ENCODE peak calls at places on chromosomes 11 and 22, in six cellular contexts. M is stomach, T is testis, Y is upper lobe of right lung, H is heart right ventricle, D is right atrium auricular region. J is an unnamed sample. For H3K9me3, the result is how much of the 10 kb centered on the place peaks cover.

GRCh38 chr22:45987462-45987861 is 10.5 kb upstream of the WNT7B start:
- DNase-seq in M (no peak), T (no peak), Y (no peak), H (no peak), D (no peak), J (no peak)

GRCh38 chr11:76665172-76665571 is 5.4 kb downstream of the LRRC32 start:
- DNase-seq in M (no peak), T (no peak), Y (peak), H (no peak), D (no peak), J (no peak)

GRCh38 chr11:112279901-112280267 is 19.2 kb upstream of the PLET1 start:
- DNase-seq in M (peak), T (peak), Y (peak), H (peak), D (no peak), J (peak)

GRCh38 chr11:115459563-115459962 is 44.7 kb downstream of the CADM1 start:
- DNase-seq in M (no peak), T (no peak), Y (no peak), H (no peak), D (no peak), J (no peak)

GRCh38 chr11:64016512-64016911 is 19.2 kb upstream of the FLRT1 start:
- DNase-seq in M (no peak), T (no peak), Y (no peak), H (no peak), D (no peak), J (no peak)

GRCh38 chr11:132576706-132577105 is 955.6 kb downstream of the OPCML start:
- DNase-seq in M (peak), T (no peak), Y (no peak), H (no peak), D (no peak), J (no peak)

GRCh38 chr11:67266424-67267187 is at the start of gene GRK2:
- DNase-seq in M (peak), T (no peak), Y (peak), H (peak), D (no peak), J (no peak)

GRCh38 chr22:44375451-44375850 is 62.7 kb upstream of the SHISAL1 start:
- DNase-seq in M (no peak), T (no peak), Y (no peak), H (no peak), D (no peak), J (no peak)

GRCh38 chr11:2807276-2807681 is 78.3 kb downstream of the CDKN1C start:
- DNase-seq in M (peak), T (peak), Y (peak), H (peak), D (peak), J (peak)

GRCh38 chr11:126446581-126446980 is 91.1 kb downstream of the ST3GAL4 start:
- DNase-seq in M (no peak), T (no peak), Y (no peak), H (no peak), D (no peak), J (no peak)

GRCh38 chr11:33478111-33478573 is 221.0 kb downstream of the HIPK3 start:
- DNase-seq in M (no peak), T (no peak), Y (no peak), H (no peak), D (no peak), J (peak)

GRCh38 chr11:120883404-120884135 is 140.3 kb upstream of the TBCEL start:
- DNase-seq in M (no peak), T (peak), Y (no peak), H (peak), D (peak), J (no peak)

GRCh38 chr22:40694409-40694808 is 15.1 kb downstream of the MCHR1 start:
- DNase-seq in M (no peak), T (peak), Y (no peak), H (no peak), D (no peak), J (peak)

GRCh38 chr11:92199991-92200390 is 24.6 kb upstream of the FAT3 start:
- DNase-seq in M (no peak), T (no peak), Y (no peak), H (no peak), D (no peak), J (peak)

GRCh38 chr22:24843048-24843447 is 37.0 kb downstream of the SGSM1 start:
- DNase-seq in M (no peak), T (no peak), Y (no peak), H (no peak), D (no peak), J (no peak)

GRCh38 chr11:78961938-78962701 is 387.5 kb upstream of the NARS2 start:
- DNase-seq in M (no peak), T (peak), Y (no peak), H (no peak), D (no peak), J (no peak)

GRCh38 chr11:105092255-105093239 is 47.0 kb downstream of the CARD18 start:
- DNase-seq in M (no peak), T (no peak), Y (no peak), H (no peak), D (no peak), J (no peak)

GRCh38 chr11:114822038-114822437 is 143.7 kb downstream of the NXPE2 start:
- DNase-seq in M (no peak), T (no peak), Y (no peak), H (no peak), D (no peak), J (no peak)

GRCh38 chr11:61472282-61472681 is 36.3 kb upstream of the LRRC10B start:
- DNase-seq in M (no peak), T (peak), Y (peak), H (peak), D (peak), J (no peak)

GRCh38 chr11:103888541-103888951 is 147.9 kb upstream of the DDI1 start:
- DNase-seq in M (no peak), T (no peak), Y (no peak), H (no peak), D (no peak), J (no peak)

GRCh38 chr11:8362899-8363298 is 99.2 kb upstream of the LMO1 start:
- DNase-seq in M (no peak), T (no peak), Y (peak), H (no peak), D (no peak), J (peak)
- TF ChIP-seq CTCF in M (no peak), T (no peak), Y (no peak), H (no peak), D (no peak), J (no peak)

DNA sequence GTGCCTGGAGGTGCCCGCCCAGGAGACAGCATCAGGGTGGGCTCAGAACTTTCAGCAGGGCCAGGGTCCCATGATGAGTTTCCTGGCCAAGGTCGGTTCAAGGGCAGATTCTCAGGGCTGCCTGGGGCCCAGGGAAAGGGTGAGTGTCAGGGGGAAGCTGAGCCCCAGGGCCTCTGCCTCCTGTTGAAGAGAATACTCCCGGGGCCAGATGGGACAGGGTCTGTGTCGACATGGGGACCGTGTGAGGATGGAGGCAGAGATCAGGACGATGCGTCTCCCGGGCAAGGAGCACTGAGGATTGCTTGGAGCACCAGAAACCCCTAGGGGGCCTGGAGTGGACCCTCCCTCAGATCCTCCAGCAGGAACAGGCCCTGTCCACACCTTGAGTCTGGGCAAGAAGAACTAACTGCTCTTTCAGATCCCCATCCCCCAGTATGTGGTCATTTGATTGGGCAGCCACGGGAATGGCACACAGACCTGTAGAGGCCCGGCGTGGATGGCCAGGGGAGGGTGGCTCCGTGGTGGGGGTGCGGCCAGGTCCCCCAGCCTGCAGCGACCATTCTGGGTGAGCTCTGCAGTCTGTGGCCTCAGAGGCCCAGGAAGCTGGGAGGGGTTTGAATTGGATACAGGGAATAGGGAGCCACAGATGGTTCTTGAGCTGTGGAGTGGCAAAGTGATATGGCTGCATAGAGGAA is 1078.7 kb downstream of the BRD1 start:
- DNase-seq in M (peak), T (peak), Y (no peak), H (no peak), D (no peak), J (no peak)
- H3K9me3 ChIP-seq in M (under half), T (under half), Y (under half), H (under half), D (under half), J (under half)

GRCh38 chr11:113475160-113475761 is at the start of gene DRD2:
- DNase-seq in M (no peak), T (no peak), Y (no peak), H (no peak), D (no peak), J (peak)

GRCh38 chr11:113477321-113477720 is 2.1 kb upstream of the DRD2 start:
- DNase-seq in M (no peak), T (no peak), Y (no peak), H (no peak), D (no peak), J (peak)

GRCh38 chr11:113473983-113474361 is 1.2 kb downstream of the DRD2 start:
- DNase-seq in M (no peak), T (no peak), Y (no peak), H (no peak), D (no peak), J (no peak)

GRCh38 chr11:113476553-113476952 is 1.4 kb upstream of the DRD2 start:
- DNase-seq in M (no peak), T (no peak), Y (no peak), H (no peak), D (no peak), J (no peak)

DNA sequence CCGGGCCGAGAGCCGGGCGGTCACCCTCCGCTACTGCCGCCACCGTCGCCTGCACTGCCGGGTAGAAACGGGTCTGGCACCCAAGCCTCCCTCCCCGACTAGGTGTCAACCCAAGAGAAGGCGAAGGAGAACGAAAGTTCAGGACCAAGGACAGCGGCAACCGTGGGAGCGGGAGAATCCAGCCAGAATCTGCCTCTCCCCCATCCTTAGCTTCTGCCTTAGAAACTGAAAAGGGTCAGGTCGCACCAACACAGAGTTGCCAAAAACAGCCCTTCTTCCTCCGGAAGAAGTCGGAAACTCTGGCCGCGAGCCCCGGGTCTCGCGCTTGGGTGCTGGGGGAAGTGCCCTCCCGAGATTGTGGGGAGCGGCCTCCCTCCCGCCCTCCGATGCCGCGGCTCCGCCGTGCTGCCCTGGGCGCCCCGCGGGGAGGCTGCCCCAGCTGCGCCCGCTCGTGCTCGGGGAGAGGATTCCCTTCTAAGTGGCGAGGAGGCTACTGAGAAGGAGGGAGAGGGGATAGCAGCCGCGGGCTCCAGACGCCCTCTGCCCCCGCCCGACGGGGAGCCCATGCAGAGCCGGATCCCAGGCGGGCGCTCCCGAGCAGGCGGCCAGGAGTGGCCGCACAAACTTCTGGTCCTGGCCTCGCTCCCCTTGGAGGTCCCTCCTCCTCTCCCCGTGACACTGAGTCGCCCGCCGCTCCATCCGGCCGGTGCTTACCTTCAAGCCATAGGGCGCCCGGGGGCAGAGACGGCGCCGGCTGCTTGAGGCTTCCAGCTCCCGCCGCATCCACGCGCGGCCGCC is 637 bp downstream of the DRD2 start:
- DNase-seq in M (peak), T (peak), Y (peak), H (peak), D (no peak), J (peak)
- H3K4me3 ChIP-seq in M (no peak), T (peak), Y (no peak), H (no peak), D (no peak), J (peak)

GRCh38 chr11:16881766-16882165 is 132.4 kb downstream of the PLEKHA7 start:
- DNase-seq in M (no peak), T (no peak), Y (no peak), H (no peak), D (no peak), J (no peak)
- TF ChIP-seq CTCF in M (no peak), T (no peak), Y (no peak), H (no peak), D (no peak), J (no peak)

GRCh38 chr22:49164773-49165320 is 662.8 kb downstream of the BRD1 start:
- DNase-seq in M (no peak), T (no peak), Y (no peak), H (no peak), D (no peak), J (no peak)
- H3K9me3 ChIP-seq in M (under half), T (under half), Y (under half), H (under half), D (under half), J (under half)

GRCh38 chr22:50281957-50282356 is 11.8 kb upstream of the MAPK11 start:
- DNase-seq in M (peak), T (no peak), Y (no peak), H (no peak), D (no peak), J (no peak)
- H3K4me3 ChIP-seq in M (no peak), T (no peak), Y (no peak), H (no peak), D (no peak), J (no peak)

GRCh38 chr11:72353861-72354260 is 80.5 kb downstream of the CLPB start:
- DNase-seq in M (peak), T (no peak), Y (no peak), H (no peak), D (no peak), J (peak)
- TF ChIP-seq CTCF in M (no peak), T (no peak), Y (no peak), H (no peak), D (no peak), J (no peak)